ENCODE peak calls at places on chromosomes 7 and 10, in five cellular contexts. I is H1, X is neural progenitor cell, W is MM.1S, J is OCI-LY7. G is an unnamed sample.

GRCh38 chr10:93386496-93387369 is 95.4 kb downstream of the MYOF start:
- DNase-seq in W (peak; percentile 18), J (no peak), X (no peak), I (no peak), G (peak; percentile 41)

GRCh38 chr7:16399916-16400895 is 21.1 kb downstream of the CRPPA start:
- DNase-seq in W (no peak), I (no peak), X (no peak), J (no peak), G (no peak)

GRCh38 chr10:43043773-43044394 is 33.0 kb upstream of the RET start:
- DNase-seq in X (no peak), W (no peak), J (no peak), I (peak; percentile 51), G (no peak)

GRCh38 chr10:116263870-116264269 is 9.1 kb downstream of the GFRA1 start:
- DNase-seq in J (no peak), X (no peak), I (no peak), W (no peak), G (no peak)

GRCh38 chr7:134031835-134032617 is 95.1 kb upstream of the LRGUK start:
- DNase-seq in W (no peak), I (no peak), X (no peak), J (no peak), G (no peak)

GRCh38 chr10:79347894-79348639 is 798 bp downstream of the PPIF start:
- DNase-seq in W (peak; percentile 81), I (peak; percentile 64), J (peak; percentile 80), X (peak; percentile 29), G (peak; percentile 88)

GRCh38 chr7:74044366-74045350 is 16.7 kb downstream of the ELN start:
- DNase-seq in W (no peak), X (no peak), I (no peak), J (no peak), G (no peak)

GRCh38 chr7:23105086-23105643 is 420 bp upstream of the KLHL7 start:
- DNase-seq in X (no peak), J (peak; percentile 28), I (no peak), W (peak; percentile 23), G (peak; percentile 53)

GRCh38 chr10:130739016-130739756 is 572.3 kb downstream of the TCERG1L start:
- DNase-seq in J (no peak), I (no peak), X (no peak), W (no peak), G (no peak)

GRCh38 chr10:983401-983800 is 4.8 kb upstream of the GTPBP4 start:
- DNase-seq in I (no peak), W (no peak), J (no peak), X (no peak), G (no peak)

GRCh38 chr10:13707156-13707881 is 120.6 kb downstream of the PRPF18 start:
- DNase-seq in I (peak; percentile 73), X (peak; percentile 88), J (no peak), W (no peak), G (no peak)

GRCh38 chr7:11319491-11320274 is 346.0 kb downstream of the PHF14 start:
- DNase-seq in X (no peak), I (no peak), J (no peak), W (no peak), G (no peak)

GRCh38 chr7:150769768-150770167 is 30.4 kb downstream of the TMEM176B start:
- DNase-seq in W (no peak), I (no peak), J (no peak), X (no peak), G (no peak)

GRCh38 chr10:63456437-63457210 is 9.2 kb downstream of the JMJD1C start:
- DNase-seq in X (no peak), W (no peak), I (no peak), J (no peak), G (no peak)

GRCh38 chr7:70289067-70289466 is 690.8 kb downstream of the AUTS2 start:
- DNase-seq in I (no peak), J (no peak), W (no peak), X (no peak), G (no peak)

GRCh38 chr10:33055636-33056035 is 97.6 kb upstream of the ITGB1 start:
- DNase-seq in X (no peak), I (no peak), J (no peak), W (no peak), G (no peak)

GRCh38 chr10:68402271-68402670 is 4.8 kb downstream of the RUFY2 start:
- DNase-seq in X (no peak), J (no peak), W (no peak), I (no peak), G (no peak)

GRCh38 chr7:2645274-2645868 is 13.6 kb downstream of the TTYH3 start:
- DNase-seq in J (peak; percentile 89), I (no peak), W (peak; percentile 27), X (no peak), G (peak; percentile 72)

GRCh38 chr7:138745189-138745588 is 44.0 kb upstream of the SVOPL start:
- DNase-seq in I (no peak), W (no peak), J (no peak), X (no peak), G (no peak)

GRCh38 chr10:122850705-122851640 is 5.3 kb upstream of the CUZD1 start:
- DNase-seq in J (no peak), X (no peak), I (no peak), W (no peak), G (no peak)

GRCh38 chr10:116113721-116114501 is 159.1 kb downstream of the GFRA1 start:
- DNase-seq in I (peak; percentile 30), J (no peak), X (no peak), W (no peak), G (no peak)

GRCh38 chr7:44587843-44588711 is 6.0 kb upstream of the TMED4 start:
- DNase-seq in W (peak; percentile 74), X (no peak), J (peak; percentile 73), I (no peak), G (peak; percentile 83)

GRCh38 chr7:111290419-111290818 is 199.5 kb downstream of the LRRN3 start:
- DNase-seq in J (no peak), I (no peak), W (no peak), X (no peak), G (no peak)

GRCh38 chr7:4722308-4722707 is 40.2 kb downstream of the FOXK1 start:
- DNase-seq in X (no peak), I (no peak), W (no peak), J (no peak), G (no peak)

GRCh38 chr10:5534051-5534821 is 9.5 kb downstream of the CALML3 start:
- DNase-seq in W (no peak), J (no peak), I (no peak), X (no peak), G (no peak)

GRCh38 chr10:25493122-25493893 is 318.5 kb downstream of the GPR158 start:
- DNase-seq in X (peak; percentile 85), W (no peak), J (no peak), I (no peak), G (no peak)

GRCh38 chr10:77637986-77638765 is 568 bp upstream of the KCNMA1 start:
- DNase-seq in W (no peak), X (peak; percentile 86), I (peak; percentile 75), J (no peak), G (peak; percentile 81)

GRCh38 chr7:152162287-152162686 is 136.8 kb downstream of the GALNT11 start:
- DNase-seq in I (no peak), W (no peak), J (no peak), X (no peak), G (no peak)

GRCh38 chr7:105805619-105806018 is 70.8 kb downstream of the ATXN7L1 start:
- DNase-seq in I (peak; percentile 69), X (peak; percentile 26), J (no peak), W (no peak), G (no peak)

GRCh38 chr7:103343758-103344452 is 662 bp downstream of the DNAJC2 start:
- DNase-seq in J (peak; percentile 44), W (peak; percentile 31), I (no peak), X (peak; percentile 33), G (peak; percentile 73)

GRCh38 chr10:74024600-74024999 is 26.7 kb downstream of the VCL start:
- DNase-seq in J (no peak), X (no peak), W (no peak), I (no peak), G (no peak)

GRCh38 chr10:74022941-74023629 is 25.2 kb downstream of the VCL start:
- DNase-seq in W (no peak), J (no peak), X (no peak), I (no peak), G (no peak)

GRCh38 chr10:74027702-74028101 is 29.8 kb downstream of the VCL start:
- DNase-seq in X (no peak), I (no peak), J (no peak), W (no peak), G (no peak)

GRCh38 chr10:74026428-74026979 is 28.6 kb downstream of the VCL start:
- DNase-seq in W (no peak), I (no peak), X (no peak), J (no peak), G (peak; percentile 62)

DNA sequence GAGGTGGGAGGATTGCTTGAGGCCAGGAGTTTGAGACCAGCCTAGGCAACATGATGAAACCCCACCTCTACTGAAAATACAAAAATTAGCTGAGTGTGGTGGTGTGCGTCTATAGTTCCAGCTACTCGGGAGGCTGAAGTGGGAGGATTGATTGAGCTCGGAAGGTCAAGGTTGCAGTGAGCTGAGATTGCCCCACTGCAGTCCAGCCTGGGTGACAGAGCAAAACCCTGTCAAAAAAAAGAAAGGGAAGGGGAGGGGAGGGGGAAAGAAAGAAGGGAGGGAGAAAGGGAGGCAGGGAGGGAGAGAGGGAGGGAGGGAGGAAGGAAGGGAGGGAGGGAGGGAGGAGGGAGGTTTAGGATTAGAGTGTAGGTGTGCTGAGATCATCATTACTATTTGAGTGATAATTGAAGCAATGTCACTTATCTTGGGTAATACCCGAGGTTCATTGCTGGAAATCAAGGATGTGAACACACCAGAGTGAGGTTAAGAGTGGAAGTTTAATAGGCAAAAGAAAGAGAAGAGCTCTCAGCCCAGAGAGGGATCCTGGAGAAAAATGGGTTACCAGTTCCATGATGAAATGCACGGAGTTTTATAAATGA is 27.6 kb downstream of the VCL start:
- DNase-seq in J (no peak), X (no peak), I (no peak), W (no peak), G (no peak)
- H3K4me2 ChIP-seq in J (no peak overlapping the region), X (no peak overlapping the region), I (peak overlapping the region; percentile 18), W (no peak overlapping the region), G (no peak overlapping the region)

GRCh38 chr10:100362570-100363496 is 15.8 kb downstream of the SCD start:
- DNase-seq in X (no peak), W (no peak), J (no peak), I (no peak), G (no peak)
- H2AFZ ChIP-seq in X (no peak overlapping the region), W (no peak overlapping the region), J (no peak overlapping the region), I (no peak overlapping the region), G (no peak overlapping the region)

DNA sequence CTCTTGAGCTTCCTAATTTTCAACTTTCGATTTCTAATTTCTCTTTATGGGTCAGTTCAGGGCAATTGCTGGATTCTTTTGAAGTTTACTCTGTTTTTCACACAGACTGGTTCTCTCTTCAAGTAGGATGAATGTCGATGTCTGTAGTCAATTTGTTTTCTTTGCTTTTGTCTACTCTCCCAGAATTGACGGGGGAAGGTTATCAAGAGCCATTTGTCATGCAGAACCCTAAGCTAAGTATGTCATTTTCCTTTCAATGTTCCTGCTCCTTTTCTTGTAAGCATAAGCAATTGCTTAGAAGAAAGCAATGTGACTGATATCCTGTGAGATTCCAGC is 53.7 kb downstream of the SLC39A12 start:
- DNase-seq in X (no peak), J (no peak), W (no peak), I (no peak), G (no peak)
- H3K4me3 ChIP-seq in X (no peak overlapping the region), J (no peak overlapping the region), W (no peak overlapping the region), I (no peak overlapping the region), G (no peak overlapping the region)

GRCh38 chr10:102401735-102402511 is 6.4 kb downstream of the NFKB2 start:
- DNase-seq in I (no peak), X (no peak), W (no peak), J (no peak), G (no peak)
- H3K4me2 ChIP-seq in I (no peak overlapping the region), X (no peak overlapping the region), W (no peak overlapping the region), J (no peak overlapping the region), G (no peak overlapping the region)

G was measured in Karpas-422.